ENCODE peak calls at places on chromosomes 7 and 10, in eight cellular contexts. One of them, this sample, is unnamed.

GRCh38 chr10:61970182-61971015 is 68.9 kb downstream of the ARID5B start:
- DNase-seq in heart left ventricle: no peak
- DNase-seq in tibial nerve: no peak
- DNase-seq in WTC11: no peak
- DNase-seq in stomach: no peak
- DNase-seq in H9: no peak
- DNase-seq in CD14-positive monocyte: no peak
- DNase-seq in CD8-positive, alpha-beta T cell: no peak
- DNase-seq in this sample: no peak

GRCh38 chr10:95236068-95236903 is 42.2 kb downstream of the ACSM6 start:
- DNase-seq in heart left ventricle: no peak
- DNase-seq in tibial nerve: no peak
- DNase-seq in WTC11: no peak
- DNase-seq in stomach: no peak
- DNase-seq in H9: no peak
- DNase-seq in CD14-positive monocyte: no peak
- DNase-seq in CD8-positive, alpha-beta T cell: no peak
- DNase-seq in this sample: no peak

GRCh38 chr7:120052884-120053382 is 220.0 kb upstream of the KCND2 start:
- DNase-seq in heart left ventricle: no peak
- DNase-seq in tibial nerve: no peak
- DNase-seq in WTC11: no peak
- DNase-seq in stomach: no peak
- DNase-seq in H9: no peak
- DNase-seq in CD14-positive monocyte: no peak
- DNase-seq in CD8-positive, alpha-beta T cell: no peak
- DNase-seq in this sample: no peak

GRCh38 chr7:19561121-19561805 is 147.6 kb downstream of the POLR1F start:
- DNase-seq in heart left ventricle: no peak
- DNase-seq in tibial nerve: no peak
- DNase-seq in WTC11: no peak
- DNase-seq in stomach: no peak
- DNase-seq in H9: no peak
- DNase-seq in CD14-positive monocyte: no peak
- DNase-seq in CD8-positive, alpha-beta T cell: no peak
- DNase-seq in this sample: no peak

GRCh38 chr7:28106316-28106957 is 74.2 kb downstream of the JAZF1 start:
- DNase-seq in heart left ventricle: no peak
- DNase-seq in tibial nerve: no peak
- DNase-seq in WTC11: no peak
- DNase-seq in stomach: no peak
- DNase-seq in H9: no peak
- DNase-seq in CD14-positive monocyte: no peak
- DNase-seq in CD8-positive, alpha-beta T cell: no peak
- DNase-seq in this sample: no peak

GRCh38 chr7:118590107-118590506 is 365.6 kb downstream of the ANKRD7 start:
- DNase-seq in heart left ventricle: no peak
- DNase-seq in tibial nerve: no peak
- DNase-seq in WTC11: peak
- DNase-seq in stomach: no peak
- DNase-seq in H9: peak
- DNase-seq in CD14-positive monocyte: no peak
- DNase-seq in CD8-positive, alpha-beta T cell: no peak
- DNase-seq in this sample: no peak

GRCh38 chr7:106626376-106627293 is 34.3 kb downstream of the CCDC71L start:
- DNase-seq in heart left ventricle: no peak
- DNase-seq in tibial nerve: no peak
- DNase-seq in WTC11: no peak
- DNase-seq in stomach: no peak
- DNase-seq in H9: no peak
- DNase-seq in CD14-positive monocyte: no peak
- DNase-seq in CD8-positive, alpha-beta T cell: no peak
- DNase-seq in this sample: no peak

GRCh38 chr7:66964391-66964790 is 31.0 kb downstream of the SBDS start:
- DNase-seq in heart left ventricle: no peak
- DNase-seq in tibial nerve: no peak
- DNase-seq in WTC11: no peak
- DNase-seq in stomach: no peak
- DNase-seq in H9: no peak
- DNase-seq in CD14-positive monocyte: no peak
- DNase-seq in CD8-positive, alpha-beta T cell: no peak
- DNase-seq in this sample: no peak

GRCh38 chr10:132187421-132188138 is 832 bp downstream of the DPYSL4 start:
- DNase-seq in heart left ventricle: peak
- DNase-seq in tibial nerve: no peak
- DNase-seq in WTC11: peak
- DNase-seq in stomach: no peak
- DNase-seq in H9: no peak
- DNase-seq in CD14-positive monocyte: no peak
- DNase-seq in CD8-positive, alpha-beta T cell: no peak
- DNase-seq in this sample: no peak

GRCh38 chr7:74544706-74545469 is 91.2 kb downstream of the GTF2IRD1 start:
- DNase-seq in heart left ventricle: no peak
- DNase-seq in tibial nerve: no peak
- DNase-seq in WTC11: peak
- DNase-seq in stomach: peak
- DNase-seq in H9: peak
- DNase-seq in CD14-positive monocyte: no peak
- DNase-seq in CD8-positive, alpha-beta T cell: no peak
- DNase-seq in this sample: no peak
- TF ChIP-seq CTCF in heart left ventricle: peak
- TF ChIP-seq CTCF in tibial nerve: no peak
- TF ChIP-seq CTCF in WTC11: peak
- TF ChIP-seq CTCF in stomach: peak
- TF ChIP-seq CTCF in H9: peak
- TF ChIP-seq CTCF in CD14-positive monocyte: peak
- TF ChIP-seq CTCF in CD8-positive, alpha-beta T cell: no peak
- TF ChIP-seq CTCF in this sample: peak

GRCh38 chr7:100764841-100765240 is 31.4 kb downstream of the ZAN start:
- DNase-seq in heart left ventricle: no peak
- DNase-seq in tibial nerve: no peak
- DNase-seq in WTC11: no peak
- DNase-seq in stomach: no peak
- DNase-seq in H9: no peak
- DNase-seq in CD14-positive monocyte: no peak
- DNase-seq in CD8-positive, alpha-beta T cell: no peak
- DNase-seq in this sample: no peak
- TF ChIP-seq CTCF in heart left ventricle: no peak
- TF ChIP-seq CTCF in tibial nerve: no peak
- TF ChIP-seq CTCF in WTC11: no peak
- TF ChIP-seq CTCF in stomach: no peak
- TF ChIP-seq CTCF in H9: no peak
- TF ChIP-seq CTCF in CD14-positive monocyte: no peak
- TF ChIP-seq CTCF in CD8-positive, alpha-beta T cell: no peak
- TF ChIP-seq CTCF in this sample: no peak

GRCh38 chr10:17380016-17380415 is 74.4 kb downstream of the ST8SIA6 start:
- DNase-seq in heart left ventricle: no peak
- DNase-seq in tibial nerve: no peak
- DNase-seq in WTC11: no peak
- DNase-seq in stomach: no peak
- DNase-seq in H9: no peak
- DNase-seq in CD14-positive monocyte: no peak
- DNase-seq in CD8-positive, alpha-beta T cell: no peak
- DNase-seq in this sample: no peak

GRCh38 chr10:17381502-17382142 is 72.8 kb downstream of the ST8SIA6 start:
- DNase-seq in heart left ventricle: no peak
- DNase-seq in tibial nerve: no peak
- DNase-seq in WTC11: no peak
- DNase-seq in stomach: no peak
- DNase-seq in H9: no peak
- DNase-seq in CD14-positive monocyte: no peak
- DNase-seq in CD8-positive, alpha-beta T cell: no peak
- DNase-seq in this sample: no peak

GRCh38 chr10:17380888-17381287 is 73.5 kb downstream of the ST8SIA6 start:
- DNase-seq in heart left ventricle: no peak
- DNase-seq in tibial nerve: no peak
- DNase-seq in WTC11: no peak
- DNase-seq in stomach: no peak
- DNase-seq in H9: no peak
- DNase-seq in CD14-positive monocyte: no peak
- DNase-seq in CD8-positive, alpha-beta T cell: no peak
- DNase-seq in this sample: no peak

GRCh38 chr10:17379151-17379690 is 75.2 kb downstream of the ST8SIA6 start:
- DNase-seq in heart left ventricle: no peak
- DNase-seq in tibial nerve: no peak
- DNase-seq in WTC11: no peak
- DNase-seq in stomach: no peak
- DNase-seq in H9: no peak
- DNase-seq in CD14-positive monocyte: no peak
- DNase-seq in CD8-positive, alpha-beta T cell: no peak
- DNase-seq in this sample: no peak

GRCh38 chr10:17375936-17376584 is 78.3 kb downstream of the ST8SIA6 start:
- DNase-seq in heart left ventricle: no peak
- DNase-seq in tibial nerve: no peak
- DNase-seq in WTC11: peak
- DNase-seq in stomach: no peak
- DNase-seq in H9: peak
- DNase-seq in CD14-positive monocyte: no peak
- DNase-seq in CD8-positive, alpha-beta T cell: no peak
- DNase-seq in this sample: no peak
- TF ChIP-seq CTCF in heart left ventricle: no peak
- TF ChIP-seq CTCF in tibial nerve: peak
- TF ChIP-seq CTCF in WTC11: peak
- TF ChIP-seq CTCF in stomach: no peak
- TF ChIP-seq CTCF in H9: peak
- TF ChIP-seq CTCF in CD14-positive monocyte: peak
- TF ChIP-seq CTCF in CD8-positive, alpha-beta T cell: no peak
- TF ChIP-seq CTCF in this sample: peak

GRCh38 chr7:158406817-158407216 is 180.8 kb downstream of the PTPRN2 start:
- DNase-seq in heart left ventricle: no peak
- DNase-seq in tibial nerve: no peak
- DNase-seq in WTC11: no peak
- DNase-seq in stomach: peak
- DNase-seq in H9: no peak
- DNase-seq in CD14-positive monocyte: no peak
- DNase-seq in CD8-positive, alpha-beta T cell: no peak
- DNase-seq in this sample: no peak

GRCh38 chr7:158406364-158406763 is 181.3 kb downstream of the PTPRN2 start:
- DNase-seq in heart left ventricle: no peak
- DNase-seq in tibial nerve: no peak
- DNase-seq in WTC11: no peak
- DNase-seq in stomach: no peak
- DNase-seq in H9: no peak
- DNase-seq in CD14-positive monocyte: no peak
- DNase-seq in CD8-positive, alpha-beta T cell: no peak
- DNase-seq in this sample: no peak

GRCh38 chr7:158409816-158410330 is 177.8 kb downstream of the PTPRN2 start:
- DNase-seq in heart left ventricle: no peak
- DNase-seq in tibial nerve: no peak
- DNase-seq in WTC11: no peak
- DNase-seq in stomach: no peak
- DNase-seq in H9: no peak
- DNase-seq in CD14-positive monocyte: no peak
- DNase-seq in CD8-positive, alpha-beta T cell: no peak
- DNase-seq in this sample: no peak

GRCh38 chr7:158409120-158409519 is 178.5 kb downstream of the PTPRN2 start:
- DNase-seq in heart left ventricle: no peak
- DNase-seq in tibial nerve: no peak
- DNase-seq in WTC11: no peak
- DNase-seq in stomach: no peak
- DNase-seq in H9: no peak
- DNase-seq in CD14-positive monocyte: no peak
- DNase-seq in CD8-positive, alpha-beta T cell: no peak
- DNase-seq in this sample: no peak

GRCh38 chr7:158407581-158408331 is 179.9 kb downstream of the PTPRN2 start:
- DNase-seq in heart left ventricle: no peak
- DNase-seq in tibial nerve: no peak
- DNase-seq in WTC11: no peak
- DNase-seq in stomach: no peak
- DNase-seq in H9: no peak
- DNase-seq in CD14-positive monocyte: no peak
- DNase-seq in CD8-positive, alpha-beta T cell: no peak
- DNase-seq in this sample: no peak
- TF ChIP-seq CTCF in heart left ventricle: peak
- TF ChIP-seq CTCF in tibial nerve: peak
- TF ChIP-seq CTCF in WTC11: no peak
- TF ChIP-seq CTCF in stomach: peak
- TF ChIP-seq CTCF in H9: peak
- TF ChIP-seq CTCF in CD14-positive monocyte: no peak
- TF ChIP-seq CTCF in CD8-positive, alpha-beta T cell: no peak
- TF ChIP-seq CTCF in this sample: peak

GRCh38 chr10:78301481-78301880 is 267.8 kb downstream of the RPS24 start:
- DNase-seq in heart left ventricle: no peak
- DNase-seq in tibial nerve: no peak
- DNase-seq in WTC11: no peak
- DNase-seq in stomach: no peak
- DNase-seq in H9: peak
- DNase-seq in CD14-positive monocyte: no peak
- DNase-seq in CD8-positive, alpha-beta T cell: no peak
- DNase-seq in this sample: peak

GRCh38 chr10:78301891-78302738 is 268.5 kb downstream of the RPS24 start:
- DNase-seq in heart left ventricle: no peak
- DNase-seq in tibial nerve: no peak
- DNase-seq in WTC11: no peak
- DNase-seq in stomach: no peak
- DNase-seq in H9: peak
- DNase-seq in CD14-positive monocyte: no peak
- DNase-seq in CD8-positive, alpha-beta T cell: no peak
- DNase-seq in this sample: peak

GRCh38 chr10:78304091-78305045 is 270.7 kb downstream of the RPS24 start:
- DNase-seq in heart left ventricle: peak
- DNase-seq in tibial nerve: no peak
- DNase-seq in WTC11: no peak
- DNase-seq in stomach: no peak
- DNase-seq in H9: peak
- DNase-seq in CD14-positive monocyte: no peak
- DNase-seq in CD8-positive, alpha-beta T cell: no peak
- DNase-seq in this sample: peak

GRCh38 chr10:78302739-78302988 is 269.0 kb downstream of the RPS24 start:
- DNase-seq in heart left ventricle: no peak
- DNase-seq in tibial nerve: no peak
- DNase-seq in WTC11: no peak
- DNase-seq in stomach: no peak
- DNase-seq in H9: no peak
- DNase-seq in CD14-positive monocyte: no peak
- DNase-seq in CD8-positive, alpha-beta T cell: no peak
- DNase-seq in this sample: no peak

DNA sequence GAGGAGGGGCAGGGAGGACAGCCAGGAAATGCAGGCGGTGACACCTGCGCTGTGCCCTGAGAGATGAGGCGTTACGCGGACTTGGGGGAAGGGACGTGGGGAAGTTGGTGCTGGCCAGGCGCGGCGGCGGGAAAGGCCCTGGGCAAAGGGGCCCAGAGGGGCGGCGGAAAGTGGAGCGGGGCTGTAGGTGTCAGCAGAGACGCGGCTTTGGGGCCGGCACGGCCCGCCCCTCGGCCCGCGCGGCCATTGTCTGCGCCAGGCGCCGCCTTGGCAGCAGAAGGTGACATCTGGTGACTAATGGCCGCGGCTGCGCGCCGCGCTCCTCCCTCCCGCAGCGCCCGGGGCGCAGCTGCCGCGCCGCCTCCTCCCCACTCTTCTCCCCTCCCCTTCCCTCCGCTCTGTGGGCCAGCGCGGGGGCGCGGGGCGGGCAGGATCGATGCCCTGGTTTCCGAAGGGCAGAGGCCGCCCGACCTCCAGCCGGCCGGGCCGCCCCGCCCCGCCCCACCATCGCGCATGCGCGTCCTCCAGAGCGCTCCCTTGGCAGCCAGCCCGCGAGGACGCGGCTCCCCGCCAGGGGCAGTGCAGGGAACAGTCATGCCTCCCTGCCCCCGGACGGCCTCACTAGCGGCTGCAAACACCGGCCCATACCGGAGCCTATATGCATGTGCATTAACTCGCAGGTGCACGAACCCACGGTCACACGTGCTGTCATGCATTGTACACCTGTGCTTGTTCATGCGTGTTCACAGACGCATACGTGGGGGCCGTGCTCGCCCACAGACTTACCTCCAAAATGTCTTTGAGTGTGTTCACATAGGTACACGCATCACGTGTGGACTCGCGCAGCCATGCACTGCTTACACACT is 269.6 kb downstream of the RPS24 start:
- DNase-seq in heart left ventricle: peak
- DNase-seq in tibial nerve: peak
- DNase-seq in WTC11: peak
- DNase-seq in stomach: peak
- DNase-seq in H9: peak
- DNase-seq in CD14-positive monocyte: peak
- DNase-seq in CD8-positive, alpha-beta T cell: peak
- DNase-seq in this sample: peak
- TF ChIP-seq CTCF in heart left ventricle: peak
- TF ChIP-seq CTCF in tibial nerve: peak
- TF ChIP-seq CTCF in WTC11: peak
- TF ChIP-seq CTCF in stomach: peak
- TF ChIP-seq CTCF in H9: peak
- TF ChIP-seq CTCF in CD14-positive monocyte: peak
- TF ChIP-seq CTCF in CD8-positive, alpha-beta T cell: peak
- TF ChIP-seq CTCF in this sample: peak